ENCODE peak calls at places on chromosomes 3 and 15, in nine cellular contexts. T is CD4-positive, alpha-beta memory T cell; F is psoas muscle; A is uterus; E is CD8-positive, alpha-beta T cell; M is right cardiac atrium; Y is GM23248; S is transverse colon; D is right lobe of liver. R is an unnamed sample.

GRCh38 chr15:52139599-52140462 is 27.3 kb upstream of the BCL2L10 start:
- DNase-seq in T (peak), F (peak), A (peak), E (peak), M (peak), Y (peak), S (peak), D (peak), R (peak)

GRCh38 chr15:31325432-31325975 is 1.1 kb upstream of the KLF13 start:
- DNase-seq in T (peak), F (peak), A (peak), E (peak), M (peak), Y (peak), S (peak), D (peak), R (peak)

GRCh38 chr3:119349353-119349752 is 55.2 kb downstream of the ARHGAP31 start:
- DNase-seq in T (no peak), F (no peak), A (no peak), E (no peak), M (no peak), Y (no peak), S (no peak), D (no peak), R (no peak)

GRCh38 chr3:146953523-146954125 is 348.5 kb upstream of the PLSCR5 start:
- DNase-seq in T (no peak), F (no peak), A (no peak), E (no peak), M (no peak), Y (peak), S (no peak), D (no peak), R (no peak)

GRCh38 chr3:122003112-122003511 is 18.9 kb downstream of the ILDR1 start:
- DNase-seq in T (no peak), F (no peak), A (no peak), E (no peak), M (no peak), Y (no peak), S (no peak), D (no peak), R (no peak)

GRCh38 chr3:197456271-197457091 is 99.3 kb downstream of the BDH1 start:
- DNase-seq in T (no peak), F (peak), A (peak), E (peak), M (peak), Y (peak), S (peak), D (peak), R (peak)

GRCh38 chr3:127137113-127137512 is 55.8 kb upstream of the PRR23E start:
- DNase-seq in T (no peak), F (no peak), A (no peak), E (no peak), M (no peak), Y (no peak), S (no peak), D (no peak), R (no peak)

GRCh38 chr3:13479332-13479581 is 849 bp upstream of the HDAC11 start:
- DNase-seq in T (no peak), F (peak), A (no peak), E (no peak), M (peak), Y (peak), S (no peak), D (no peak), R (no peak)

GRCh38 chr3:4834403-4834866 is 144.8 kb upstream of the BHLHE40 start:
- DNase-seq in T (peak), F (no peak), A (no peak), E (peak), M (peak), Y (no peak), S (peak), D (no peak), R (no peak)

DNA sequence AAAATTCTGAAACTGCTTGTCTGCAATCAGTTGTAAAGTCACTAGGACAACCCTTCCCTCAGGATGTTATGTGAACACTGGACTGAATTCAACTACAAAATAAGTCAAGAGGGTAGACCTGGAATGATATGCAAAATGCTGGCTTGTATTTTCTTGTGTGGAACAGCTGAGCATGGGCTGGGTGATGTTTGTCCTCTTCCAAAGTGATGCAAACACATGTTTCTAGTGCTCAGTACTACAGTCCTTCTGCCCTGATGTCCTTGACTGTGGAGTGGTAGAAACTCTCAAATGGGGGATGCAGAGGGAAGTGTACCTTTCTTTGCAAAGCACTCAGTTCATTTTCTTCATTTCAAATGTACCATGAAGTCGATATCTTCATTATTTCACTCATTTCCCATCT is 258.6 kb downstream of the THSD4 start:
- DNase-seq in T (no peak), F (no peak), A (no peak), E (no peak), M (no peak), Y (no peak), S (no peak), D (no peak), R (no peak)
- H3K27ac ChIP-seq in T (no peak), F (no peak), A (peak), E (no peak), M (peak), Y (peak), S (peak), D (no peak), R (peak)

DNA sequence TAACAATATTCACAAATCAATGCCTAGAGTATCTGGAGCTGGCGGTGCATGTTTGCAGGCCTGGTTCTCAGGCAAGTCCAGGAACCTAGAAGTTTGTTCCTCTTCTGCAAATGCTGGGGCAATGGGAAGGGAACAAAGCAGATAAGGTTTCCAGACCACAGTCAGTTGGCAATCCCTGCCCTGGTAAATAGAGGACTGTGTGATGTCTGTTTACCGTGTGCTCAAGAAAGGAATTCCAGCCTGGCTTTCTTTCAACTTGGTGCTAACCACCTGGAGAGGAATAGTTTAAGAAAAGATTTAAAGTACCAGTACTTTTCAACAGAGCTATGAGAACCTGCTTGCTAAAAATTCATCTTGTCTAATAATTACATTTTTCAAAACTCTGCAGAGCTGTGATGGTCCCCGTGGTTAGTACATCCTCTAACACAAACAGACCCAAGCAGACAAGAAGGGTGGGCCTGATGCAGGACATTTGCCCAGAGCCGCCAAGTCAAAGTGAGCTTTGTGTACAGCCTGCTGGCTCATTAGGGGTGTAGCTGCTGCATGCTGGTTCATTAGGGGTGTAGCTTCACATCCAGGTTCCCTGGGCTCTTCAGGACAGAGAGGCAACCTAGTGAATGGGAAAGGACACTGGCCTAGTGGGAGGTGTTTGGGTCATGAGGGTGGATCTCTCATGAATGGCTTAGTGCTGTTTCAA is 220.5 kb downstream of the SQOR start:
- DNase-seq in T (no peak), F (no peak), A (no peak), E (no peak), M (no peak), Y (no peak), S (no peak), D (no peak), R (no peak)
- H3K4me3 ChIP-seq in T (no peak), F (no peak), A (no peak), E (no peak), M (no peak), Y (no peak), S (no peak), D (no peak), R (no peak)

DNA sequence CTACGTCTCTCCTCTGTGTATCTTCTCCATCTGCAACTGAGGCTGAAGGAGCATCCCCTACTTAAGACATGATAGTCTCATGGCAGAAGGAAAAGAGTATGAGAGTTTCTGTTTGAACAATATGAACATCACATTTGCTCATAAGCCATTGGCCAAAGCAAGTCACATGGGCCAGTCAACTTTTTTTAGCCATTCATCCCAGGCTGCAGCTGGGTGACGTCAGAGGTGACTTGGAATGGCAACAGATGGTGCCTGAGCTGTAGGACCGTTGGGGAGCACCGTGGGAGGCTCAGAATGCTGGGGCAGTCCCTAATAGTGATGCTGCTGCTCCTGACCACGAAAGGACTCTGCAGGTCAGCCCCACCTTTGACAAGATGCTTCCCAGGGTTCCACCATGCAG is 58.7 kb downstream of the CRTC3 start:
- DNase-seq in T (no peak), F (no peak), A (no peak), E (no peak), M (no peak), Y (no peak), S (no peak), D (no peak), R (no peak)
- H3K27ac ChIP-seq in T (no peak), F (no peak), A (no peak), E (no peak), M (no peak), Y (no peak), S (no peak), D (no peak), R (no peak)

DNA sequence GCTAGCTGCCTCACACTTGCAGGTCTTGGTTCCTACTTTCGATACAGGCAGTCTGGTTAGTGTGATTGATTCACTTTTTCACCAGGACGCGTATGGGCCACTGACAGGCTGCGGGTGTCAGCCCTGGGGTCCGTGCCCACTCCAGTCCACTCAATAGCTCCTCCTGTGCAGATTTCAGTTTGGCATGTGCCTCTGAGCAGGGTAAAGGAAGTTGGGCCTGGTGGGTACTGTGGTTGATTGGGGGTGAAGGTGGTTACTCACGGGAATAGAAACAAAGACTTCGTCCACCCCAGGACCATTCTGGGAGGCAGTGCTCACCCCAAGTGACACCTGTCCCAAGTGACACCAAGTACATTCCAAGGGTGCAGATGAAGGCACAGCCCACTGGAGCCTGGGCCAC is 62.3 kb downstream of the EPHB1 start:
- DNase-seq in T (no peak), F (no peak), A (no peak), E (no peak), M (no peak), Y (no peak), S (no peak), D (peak), R (no peak)
- H3K4me3 ChIP-seq in T (no peak), F (no peak), A (no peak), E (no peak), M (no peak), Y (no peak), S (no peak), D (no peak), R (no peak)